ENCODE peak calls at places on chromosomes 6 and 20, in five cellular contexts. One of them, this sample, is unnamed.

GRCh38 chr6:26268659-26269402 is 96.2 kb upstream of the BTN3A2 start:
- DNase-seq in AG09309: no peak
- DNase-seq in fibroblast of villous mesenchyme: peak
- DNase-seq in dorsolateral prefrontal cortex: no peak
- DNase-seq in adrenal gland: no peak
- DNase-seq in this sample: peak

GRCh38 chr6:11458509-11458908 is 79.0 kb upstream of the TMEM170B start:
- DNase-seq in AG09309: no peak
- DNase-seq in fibroblast of villous mesenchyme: no peak
- DNase-seq in dorsolateral prefrontal cortex: no peak
- DNase-seq in adrenal gland: no peak
- DNase-seq in this sample: no peak

GRCh38 chr20:10217517-10218410 is 866 bp upstream of the SNAP25 start:
- DNase-seq in AG09309: peak
- DNase-seq in fibroblast of villous mesenchyme: peak
- DNase-seq in dorsolateral prefrontal cortex: peak
- DNase-seq in adrenal gland: peak
- DNase-seq in this sample: peak

GRCh38 chr6:169559001-169559441 is 142.8 kb downstream of the WDR27 start:
- DNase-seq in AG09309: peak
- DNase-seq in fibroblast of villous mesenchyme: no peak
- DNase-seq in dorsolateral prefrontal cortex: no peak
- DNase-seq in adrenal gland: no peak
- DNase-seq in this sample: no peak

GRCh38 chr20:18005990-18006364 is 37.2 kb downstream of the MGME1 start:
- DNase-seq in AG09309: no peak
- DNase-seq in fibroblast of villous mesenchyme: peak
- DNase-seq in dorsolateral prefrontal cortex: no peak
- DNase-seq in adrenal gland: no peak
- DNase-seq in this sample: no peak

GRCh38 chr6:151096691-151097090 is 143.1 kb upstream of the AKAP12 start:
- DNase-seq in AG09309: no peak
- DNase-seq in fibroblast of villous mesenchyme: no peak
- DNase-seq in dorsolateral prefrontal cortex: no peak
- DNase-seq in adrenal gland: no peak
- DNase-seq in this sample: no peak

GRCh38 chr6:107228754-107229153 is 113.4 kb upstream of the BEND3 start:
- DNase-seq in AG09309: no peak
- DNase-seq in fibroblast of villous mesenchyme: no peak
- DNase-seq in dorsolateral prefrontal cortex: no peak
- DNase-seq in adrenal gland: no peak
- DNase-seq in this sample: no peak

GRCh38 chr6:108108374-108108773 is 33.8 kb upstream of the OSTM1 start:
- DNase-seq in AG09309: no peak
- DNase-seq in fibroblast of villous mesenchyme: no peak
- DNase-seq in dorsolateral prefrontal cortex: no peak
- DNase-seq in adrenal gland: no peak
- DNase-seq in this sample: no peak

GRCh38 chr6:143414769-143415168 is 35.7 kb downstream of the ADAT2 start:
- DNase-seq in AG09309: no peak
- DNase-seq in fibroblast of villous mesenchyme: no peak
- DNase-seq in dorsolateral prefrontal cortex: no peak
- DNase-seq in adrenal gland: no peak
- DNase-seq in this sample: no peak

GRCh38 chr6:41334482-41335023 is 855 bp upstream of the NCR2 start:
- DNase-seq in AG09309: no peak
- DNase-seq in fibroblast of villous mesenchyme: no peak
- DNase-seq in dorsolateral prefrontal cortex: no peak
- DNase-seq in adrenal gland: no peak
- DNase-seq in this sample: no peak

GRCh38 chr20:56733967-56734366 is 104.9 kb downstream of the TFAP2C start:
- DNase-seq in AG09309: no peak
- DNase-seq in fibroblast of villous mesenchyme: no peak
- DNase-seq in dorsolateral prefrontal cortex: no peak
- DNase-seq in adrenal gland: no peak
- DNase-seq in this sample: no peak

GRCh38 chr20:36236786-36237121 is 476 bp downstream of the AAR2 start:
- DNase-seq in AG09309: no peak
- DNase-seq in fibroblast of villous mesenchyme: no peak
- DNase-seq in dorsolateral prefrontal cortex: no peak
- DNase-seq in adrenal gland: no peak
- DNase-seq in this sample: no peak

GRCh38 chr20:34355427-34355826 is 7.6 kb upstream of the ITCH start:
- DNase-seq in AG09309: no peak
- DNase-seq in fibroblast of villous mesenchyme: no peak
- DNase-seq in dorsolateral prefrontal cortex: peak
- DNase-seq in adrenal gland: no peak
- DNase-seq in this sample: no peak

GRCh38 chr6:107340881-107341280 is 118.5 kb downstream of the PDSS2 start:
- DNase-seq in AG09309: no peak
- DNase-seq in fibroblast of villous mesenchyme: no peak
- DNase-seq in dorsolateral prefrontal cortex: no peak
- DNase-seq in adrenal gland: no peak
- DNase-seq in this sample: no peak

GRCh38 chr6:100426241-100426640 is 38.5 kb downstream of the SIM1 start:
- DNase-seq in AG09309: no peak
- DNase-seq in fibroblast of villous mesenchyme: no peak
- DNase-seq in dorsolateral prefrontal cortex: no peak
- DNase-seq in adrenal gland: no peak
- DNase-seq in this sample: no peak

GRCh38 chr6:5205035-5205469 is 55.7 kb downstream of the LYRM4 start:
- DNase-seq in AG09309: no peak
- DNase-seq in fibroblast of villous mesenchyme: no peak
- DNase-seq in dorsolateral prefrontal cortex: no peak
- DNase-seq in adrenal gland: peak
- DNase-seq in this sample: peak

GRCh38 chr6:89323461-89324098 is 8.5 kb upstream of the GABRR2 start:
- DNase-seq in AG09309: no peak
- DNase-seq in fibroblast of villous mesenchyme: peak
- DNase-seq in dorsolateral prefrontal cortex: no peak
- DNase-seq in adrenal gland: no peak
- DNase-seq in this sample: peak

GRCh38 chr20:42639140-42639539 is 550.6 kb downstream of the PTPRT start:
- DNase-seq in AG09309: no peak
- DNase-seq in fibroblast of villous mesenchyme: no peak
- DNase-seq in dorsolateral prefrontal cortex: no peak
- DNase-seq in adrenal gland: no peak
- DNase-seq in this sample: no peak

GRCh38 chr6:36499918-36500317 is 47.4 kb downstream of the STK38 start:
- DNase-seq in AG09309: no peak
- DNase-seq in fibroblast of villous mesenchyme: no peak
- DNase-seq in dorsolateral prefrontal cortex: no peak
- DNase-seq in adrenal gland: no peak
- DNase-seq in this sample: no peak

GRCh38 chr20:51565298-51565697 is 22.8 kb upstream of the NFATC2 start:
- DNase-seq in AG09309: no peak
- DNase-seq in fibroblast of villous mesenchyme: no peak
- DNase-seq in dorsolateral prefrontal cortex: no peak
- DNase-seq in adrenal gland: no peak
- DNase-seq in this sample: no peak

GRCh38 chr20:60057123-60057865 is 99.1 kb downstream of the CDH26 start:
- DNase-seq in AG09309: no peak
- DNase-seq in fibroblast of villous mesenchyme: peak
- DNase-seq in dorsolateral prefrontal cortex: no peak
- DNase-seq in adrenal gland: peak
- DNase-seq in this sample: peak

GRCh38 chr6:160973311-160973710 is 18.3 kb upstream of the MAP3K4 start:
- DNase-seq in AG09309: no peak
- DNase-seq in fibroblast of villous mesenchyme: peak
- DNase-seq in dorsolateral prefrontal cortex: no peak
- DNase-seq in adrenal gland: no peak
- DNase-seq in this sample: peak

GRCh38 chr6:43516697-43517502 is at the start of the genes POLR1C and YIPF3:
- DNase-seq in AG09309: peak
- DNase-seq in fibroblast of villous mesenchyme: peak
- DNase-seq in dorsolateral prefrontal cortex: peak
- DNase-seq in adrenal gland: peak
- DNase-seq in this sample: peak
- TF ChIP-seq CTCF in AG09309: no peak
- TF ChIP-seq CTCF in fibroblast of villous mesenchyme: no peak
- TF ChIP-seq CTCF in dorsolateral prefrontal cortex: no peak
- TF ChIP-seq CTCF in adrenal gland: no peak
- TF ChIP-seq CTCF in this sample: no peak

GRCh38 chr6:7776509-7776908 is 50.6 kb downstream of the BMP6 start:
- DNase-seq in AG09309: no peak
- DNase-seq in fibroblast of villous mesenchyme: no peak
- DNase-seq in dorsolateral prefrontal cortex: no peak
- DNase-seq in adrenal gland: no peak
- DNase-seq in this sample: no peak

GRCh38 chr6:7773322-7773721 is 47.4 kb downstream of the BMP6 start:
- DNase-seq in AG09309: no peak
- DNase-seq in fibroblast of villous mesenchyme: no peak
- DNase-seq in dorsolateral prefrontal cortex: no peak
- DNase-seq in adrenal gland: no peak
- DNase-seq in this sample: no peak

GRCh38 chr6:7777062-7777461 is 51.2 kb downstream of the BMP6 start:
- DNase-seq in AG09309: no peak
- DNase-seq in fibroblast of villous mesenchyme: no peak
- DNase-seq in dorsolateral prefrontal cortex: no peak
- DNase-seq in adrenal gland: no peak
- DNase-seq in this sample: no peak

GRCh38 chr6:7770601-7771000 is 44.7 kb downstream of the BMP6 start:
- DNase-seq in AG09309: no peak
- DNase-seq in fibroblast of villous mesenchyme: no peak
- DNase-seq in dorsolateral prefrontal cortex: no peak
- DNase-seq in adrenal gland: no peak
- DNase-seq in this sample: no peak

GRCh38 chr6:7773914-7774313 is 48.0 kb downstream of the BMP6 start:
- DNase-seq in AG09309: no peak
- DNase-seq in fibroblast of villous mesenchyme: no peak
- DNase-seq in dorsolateral prefrontal cortex: no peak
- DNase-seq in adrenal gland: no peak
- DNase-seq in this sample: no peak
- H3K4me3 ChIP-seq in AG09309: no peak
- H3K4me3 ChIP-seq in fibroblast of villous mesenchyme: no peak
- H3K4me3 ChIP-seq in dorsolateral prefrontal cortex: no peak
- H3K4me3 ChIP-seq in adrenal gland: no peak
- H3K4me3 ChIP-seq in this sample: no peak

DNA sequence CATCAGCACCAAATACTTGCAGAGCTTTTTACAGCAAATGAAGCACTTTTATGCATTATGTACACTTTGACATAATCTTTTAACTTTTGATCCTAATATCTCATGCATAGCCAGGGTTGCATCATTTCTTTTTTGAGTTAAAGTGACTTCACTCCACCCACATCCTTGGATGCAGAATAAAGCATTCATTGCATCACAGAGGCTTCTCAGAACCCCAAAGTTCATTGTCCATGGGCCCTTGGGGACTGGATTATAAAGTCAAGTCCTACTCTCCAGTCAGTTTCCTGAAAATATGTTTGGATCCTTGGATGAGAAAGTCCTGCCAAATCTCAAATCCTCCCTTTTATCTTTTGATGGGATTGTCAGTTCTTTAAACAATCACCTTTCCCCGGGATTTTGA is 10.6 kb upstream of the EFHC1 start:
- DNase-seq in AG09309: no peak
- DNase-seq in fibroblast of villous mesenchyme: no peak
- DNase-seq in dorsolateral prefrontal cortex: no peak
- DNase-seq in adrenal gland: no peak
- DNase-seq in this sample: peak
- TF ChIP-seq CTCF in AG09309: no peak
- TF ChIP-seq CTCF in fibroblast of villous mesenchyme: no peak
- TF ChIP-seq CTCF in dorsolateral prefrontal cortex: no peak
- TF ChIP-seq CTCF in adrenal gland: no peak
- TF ChIP-seq CTCF in this sample: no peak

GRCh38 chr6:13471184-13471583 is 16.2 kb downstream of the GFOD1 start:
- DNase-seq in AG09309: no peak
- DNase-seq in fibroblast of villous mesenchyme: no peak
- DNase-seq in dorsolateral prefrontal cortex: no peak
- DNase-seq in adrenal gland: no peak
- DNase-seq in this sample: no peak

GRCh38 chr6:13470240-13471140 is 16.9 kb downstream of the GFOD1 start:
- DNase-seq in AG09309: no peak
- DNase-seq in fibroblast of villous mesenchyme: no peak
- DNase-seq in dorsolateral prefrontal cortex: no peak
- DNase-seq in adrenal gland: no peak
- DNase-seq in this sample: no peak

GRCh38 chr6:13468839-13469238 is 18.6 kb downstream of the GFOD1 start:
- DNase-seq in AG09309: no peak
- DNase-seq in fibroblast of villous mesenchyme: no peak
- DNase-seq in dorsolateral prefrontal cortex: no peak
- DNase-seq in adrenal gland: no peak
- DNase-seq in this sample: no peak

GRCh38 chr6:13472099-13472498 is 15.3 kb downstream of the GFOD1 start:
- DNase-seq in AG09309: peak
- DNase-seq in fibroblast of villous mesenchyme: peak
- DNase-seq in dorsolateral prefrontal cortex: no peak
- DNase-seq in adrenal gland: no peak
- DNase-seq in this sample: no peak

GRCh38 chr6:13469688-13470087 is 17.7 kb downstream of the GFOD1 start:
- DNase-seq in AG09309: no peak
- DNase-seq in fibroblast of villous mesenchyme: no peak
- DNase-seq in dorsolateral prefrontal cortex: no peak
- DNase-seq in adrenal gland: no peak
- DNase-seq in this sample: no peak
- H3K4me3 ChIP-seq in AG09309: no peak
- H3K4me3 ChIP-seq in fibroblast of villous mesenchyme: no peak
- H3K4me3 ChIP-seq in dorsolateral prefrontal cortex: peak
- H3K4me3 ChIP-seq in adrenal gland: no peak
- H3K4me3 ChIP-seq in this sample: no peak

DNA sequence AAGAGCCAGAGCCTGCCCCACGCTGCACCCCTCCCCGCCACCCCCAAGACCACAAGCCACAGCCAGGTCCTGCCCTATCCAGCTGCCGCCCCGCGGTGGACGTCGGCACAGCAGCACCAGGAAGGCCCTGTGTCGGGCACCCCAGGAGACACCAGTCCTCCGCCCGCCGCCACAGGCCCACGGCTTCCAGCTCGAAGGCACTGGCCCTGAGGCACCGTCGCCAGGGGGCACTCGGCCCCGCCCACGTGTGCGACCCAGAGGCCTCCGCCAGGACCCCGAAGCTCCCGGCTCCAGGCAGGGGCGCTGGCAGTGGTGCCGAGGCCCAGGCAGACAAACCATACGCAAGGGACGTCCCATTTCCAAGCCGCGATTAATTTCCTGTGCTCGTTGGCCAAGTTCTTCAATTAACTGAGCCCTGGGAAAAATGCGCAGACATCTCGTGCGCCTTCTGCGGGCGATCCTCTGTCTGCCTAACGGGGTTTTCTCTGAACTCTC is 19.4 kb downstream of the KCNQ2 start:
- DNase-seq in AG09309: no peak
- DNase-seq in fibroblast of villous mesenchyme: no peak
- DNase-seq in dorsolateral prefrontal cortex: no peak
- DNase-seq in adrenal gland: peak
- DNase-seq in this sample: no peak
- TF ChIP-seq CTCF in AG09309: peak
- TF ChIP-seq CTCF in fibroblast of villous mesenchyme: peak
- TF ChIP-seq CTCF in dorsolateral prefrontal cortex: no peak
- TF ChIP-seq CTCF in adrenal gland: no peak
- TF ChIP-seq CTCF in this sample: peak

This sample was measured in cardiac fibroblast.